ENCODE peak calls at places on chromosomes 16 and 17, in ten cellular contexts. R is IMR-90, G is upper lobe of left lung, S is uterus, W is K562, F is esophagus squamous epithelium, P is body of pancreas, Q is heart left ventricle, E is sigmoid colon, C is transverse colon. B is an unnamed sample.

GRCh38 chr16:85418978-85419491 is 194.1 kb upstream of the GSE1 start:
- DNase-seq in R (no peak), G (no peak), S (no peak), W (no peak), F (no peak), P (peak; percentile 1), Q (peak; percentile 34), E (peak; percentile 53), C (peak; percentile 7), B (no peak)

GRCh38 chr17:74519951-74520553 is 11.2 kb downstream of the CD300LB start:
- DNase-seq in R (no peak), G (peak; percentile 71), S (no peak), W (no peak), F (no peak), P (peak; percentile 61), Q (no peak), E (no peak), C (peak; percentile 16), B (no peak)

GRCh38 chr17:8574687-8575086 is 55.8 kb downstream of the MYH10 start:
- DNase-seq in R (no peak), G (no peak), S (peak; percentile 21), W (no peak), F (no peak), P (no peak), Q (no peak), E (no peak), C (no peak), B (no peak)

GRCh38 chr17:63436523-63437110 is 9.5 kb downstream of the CYB561 start:
- DNase-seq in R (no peak), G (no peak), S (no peak), W (no peak), F (no peak), P (peak; percentile 85), Q (no peak), E (no peak), C (no peak), B (no peak)

GRCh38 chr16:67644038-67644437 is 906 bp upstream of the CARMIL2 start:
- DNase-seq in R (no peak), G (no peak), S (no peak), W (no peak), F (no peak), P (no peak), Q (no peak), E (no peak), C (no peak), B (no peak)

GRCh38 chr16:11413907-11414595 is 68.8 kb downstream of the RMI2 start:
- DNase-seq in R (no peak), G (no peak), S (no peak), W (no peak), F (no peak), P (no peak), Q (no peak), E (no peak), C (no peak), B (no peak)

GRCh38 chr16:81293909-81294802 is 20.6 kb upstream of the GAN start:
- DNase-seq in R (peak; percentile 44), G (no peak), S (no peak), W (no peak), F (no peak), P (no peak), Q (no peak), E (no peak), C (no peak), B (no peak)

GRCh38 chr16:87823146-87823929 is 46.0 kb downstream of the SLC7A5 start:
- DNase-seq in R (no peak), G (no peak), S (no peak), W (no peak), F (no peak), P (no peak), Q (no peak), E (no peak), C (no peak), B (no peak)

GRCh38 chr17:82351254-82351712 is 7.8 kb upstream of the TEX19 start:
- DNase-seq in R (no peak), G (no peak), S (no peak), W (no peak), F (no peak), P (no peak), Q (no peak), E (no peak), C (no peak), B (no peak)

GRCh38 chr17:320809-321385 is 31.7 kb downstream of the RPH3AL start:
- DNase-seq in R (no peak), G (no peak), S (no peak), W (no peak), F (no peak), P (no peak), Q (peak; percentile 66), E (peak; percentile 65), C (no peak), B (no peak)

GRCh38 chr16:86763819-86764218 is 185.5 kb downstream of the FOXL1 start:
- DNase-seq in R (no peak), G (no peak), S (no peak), W (no peak), F (no peak), P (no peak), Q (no peak), E (no peak), C (no peak), B (no peak)

GRCh38 chr17:2028737-2029136 is 1.2 kb upstream of the DPH1 start:
- DNase-seq in R (no peak), G (no peak), S (no peak), W (no peak), F (no peak), P (no peak), Q (no peak), E (no peak), C (no peak), B (no peak)

GRCh38 chr17:2027528-2028233 is 2.3 kb upstream of the DPH1 start:
- DNase-seq in R (no peak), G (no peak), S (no peak), W (no peak), F (no peak), P (no peak), Q (no peak), E (no peak), C (no peak), B (no peak)

GRCh38 chr17:2028234-2028614 is 1.7 kb upstream of the DPH1 start:
- DNase-seq in R (no peak), G (no peak), S (no peak), W (no peak), F (no peak), P (no peak), Q (no peak), E (no peak), C (no peak), B (no peak)

GRCh38 chr17:2030779-2031163 is 818 bp downstream of the DPH1 start:
- DNase-seq in R (no peak), G (no peak), S (no peak), W (no peak), F (no peak), P (no peak), Q (no peak), E (no peak), C (peak; percentile 61), B (no peak)

DNA sequence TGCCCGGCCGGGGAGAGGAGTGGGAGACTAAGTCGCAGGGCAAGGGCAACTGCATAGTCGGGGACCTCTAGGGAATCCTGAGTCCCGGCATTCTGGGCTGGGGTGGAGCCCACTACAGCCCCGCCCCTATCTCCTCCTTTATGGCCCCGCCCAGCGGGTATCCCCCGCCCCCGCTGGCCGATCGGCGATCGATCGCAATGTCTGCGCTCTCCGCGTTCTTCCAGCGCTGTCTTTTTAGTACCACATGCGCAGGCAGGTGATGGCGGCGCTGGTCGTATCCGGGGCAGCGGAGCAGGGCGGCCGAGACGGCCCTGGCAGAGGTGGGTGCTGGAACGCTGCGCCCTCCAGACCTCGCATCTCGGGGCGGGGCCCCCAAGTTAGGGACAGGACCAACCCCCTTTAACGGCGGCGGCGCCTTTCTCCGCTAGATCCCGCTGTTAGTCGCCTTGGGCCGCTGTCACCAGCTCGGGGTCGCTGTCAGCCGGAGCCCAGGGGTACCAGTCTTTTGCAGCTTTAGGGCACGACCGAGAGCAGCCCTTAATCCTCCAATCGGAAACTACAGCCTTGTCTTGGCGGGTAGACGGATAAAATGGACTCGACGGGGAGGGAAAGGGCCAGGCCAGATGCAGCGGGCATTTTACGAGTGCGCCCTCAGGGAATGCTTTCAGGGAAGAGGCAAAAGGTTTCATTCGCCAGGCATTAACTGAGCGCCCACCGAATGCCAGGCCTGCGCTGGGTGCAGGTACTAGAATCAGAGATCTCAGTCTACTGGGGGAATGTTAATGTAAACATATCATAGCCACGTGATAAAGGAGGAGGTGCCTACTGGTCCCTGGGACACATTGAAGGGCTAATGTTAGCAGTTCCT is at the start of gene DPH1:
- DNase-seq in R (peak; percentile 91), G (peak; percentile 89), S (peak; percentile 85), W (peak; percentile 92), F (peak; percentile 46), P (peak; percentile 91), Q (peak; percentile 94), E (peak; percentile 92), C (peak; percentile 89), B (peak; percentile 90)
- TF ChIP-seq POLR2A in R (peak; percentile 68), G (peak; percentile 57), S (peak; percentile 44), W (peak; percentile 75), F (no peak), P (peak; percentile 76), Q (no peak), E (peak; percentile 33), C (no peak), B (peak; percentile 78)

GRCh38 chr16:83552193-83552592 is 255.6 kb upstream of the HSBP1 start:
- DNase-seq in R (peak; percentile 77), G (no peak), S (no peak), W (no peak), F (no peak), P (no peak), Q (no peak), E (no peak), C (no peak), B (no peak)
- H3K27ac ChIP-seq in R (no peak overlapping the region), G (no peak overlapping the region), S (no peak overlapping the region), W (no peak overlapping the region), F (no peak overlapping the region), P (no peak overlapping the region), Q (no peak overlapping the region), E (no peak overlapping the region), C (no peak overlapping the region), B (no peak overlapping the region)

DNA sequence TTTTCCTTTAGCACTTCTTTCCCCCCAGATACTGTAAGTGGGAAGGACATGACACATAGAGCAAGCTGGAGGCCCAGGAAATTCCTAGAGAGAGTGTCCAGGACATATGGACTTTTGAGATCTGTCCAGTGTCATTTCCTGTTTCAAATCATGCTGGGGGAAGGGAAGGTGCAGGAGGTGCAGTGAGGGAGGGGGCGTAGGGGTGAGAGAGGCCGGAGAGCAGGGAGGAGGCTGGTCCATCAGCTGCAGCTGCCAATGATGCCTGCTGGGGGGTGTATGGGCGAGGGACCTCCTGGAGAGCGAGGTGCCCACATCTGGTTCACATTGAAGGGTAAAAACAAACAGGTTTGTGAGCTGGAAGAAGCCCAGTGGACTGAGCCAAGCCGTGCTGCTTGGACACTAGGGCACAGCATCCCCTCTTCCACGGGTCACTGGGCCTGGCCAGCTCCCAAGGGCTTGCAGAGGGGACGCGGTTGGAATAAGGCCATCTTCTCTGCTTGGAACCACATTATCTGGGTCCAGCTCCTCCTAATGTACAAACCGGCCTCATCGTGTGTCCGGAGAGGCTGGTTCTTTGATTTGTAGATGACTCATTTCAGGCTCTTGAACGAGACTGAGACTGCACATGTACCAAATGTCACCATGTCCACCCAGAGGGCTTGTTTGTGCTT is 70.4 kb upstream of the SMURF2 start:
- DNase-seq in R (peak; percentile 81), G (no peak), S (no peak), W (no peak), F (no peak), P (peak; percentile 20), Q (peak; percentile 66), E (no peak), C (no peak), B (no peak)
- H3K4me3 ChIP-seq in R (no peak overlapping the region), G (no peak overlapping the region), S (no peak overlapping the region), W (no peak overlapping the region), F (no peak overlapping the region), P (no peak overlapping the region), Q (no peak overlapping the region), E (no peak overlapping the region), C (no peak overlapping the region), B (no peak overlapping the region)

GRCh38 chr17:32627233-32628008 is 140.6 kb downstream of the CDK5R1 start:
- DNase-seq in R (no peak), G (no peak), S (no peak), W (no peak), F (no peak), P (peak; percentile 47), Q (no peak), E (no peak), C (no peak), B (no peak)
- TF ChIP-seq POLR2A in R (no peak), G (no peak), S (no peak), W (no peak), F (no peak), P (no peak), Q (no peak), E (no peak), C (no peak), B (no peak)

B was measured in gastrocnemius medialis.